ENCODE peak calls at places on chromosomes 16 and 17, in four cellular contexts. A, V, I and D are unnamed samples.

GRCh38 chr17:77271421-77271820 is 130.7 kb downstream of the SEC14L1 start:
- DNase-seq in I (no peak), A (no peak), V (no peak), D (no peak)

GRCh38 chr17:30095507-30096244 is 20.9 kb upstream of the NSRP1 start:
- DNase-seq in A (no peak), V (no peak), I (no peak), D (no peak)

GRCh38 chr16:75252946-75253911 is 1.8 kb upstream of the BCAR1 start:
- DNase-seq in I (no peak), A (no peak), V (peak; percentile 23), D (peak; percentile 95)

GRCh38 chr17:17913695-17914332 is 58.4 kb downstream of the TOM1L2 start:
- DNase-seq in A (no peak), V (peak; percentile 79), I (peak; percentile 49), D (peak; percentile 64)

GRCh38 chr17:63516910-63517824 is 6.0 kb upstream of the KCNH6 start:
- DNase-seq in I (no peak), V (no peak), A (no peak), D (no peak)

GRCh38 chr17:17837380-17837821 is 615 bp upstream of the SREBF1 start:
- DNase-seq in A (no peak), I (peak; percentile 56), V (peak; percentile 58), D (no peak)

GRCh38 chr16:53457670-53458069 is 23.4 kb downstream of the RBL2 start:
- DNase-seq in V (no peak), A (peak; percentile 86), I (no peak), D (no peak)

GRCh38 chr16:8194795-8195194 is 395.5 kb downstream of the TMEM114 start:
- DNase-seq in A (no peak), I (no peak), V (no peak), D (peak; percentile 17)

GRCh38 chr16:65312071-65312470 is 190.2 kb upstream of the CDH11 start:
- DNase-seq in V (no peak), A (no peak), I (no peak), D (no peak)

GRCh38 chr16:17556276-17557052 is 85.7 kb upstream of the XYLT1 start:
- DNase-seq in I (no peak), A (no peak), V (no peak), D (peak; percentile 60)

GRCh38 chr16:73053038-73053378 is 5.1 kb upstream of the ZFHX3 start:
- DNase-seq in A (no peak), I (no peak), V (no peak), D (peak; percentile 65)

GRCh38 chr16:66150691-66151090 is 215.8 kb upstream of the CDH5 start:
- DNase-seq in I (no peak), V (no peak), A (no peak), D (no peak)

GRCh38 chr17:7707858-7708750 is 3.1 kb downstream of the EFNB3 start:
- DNase-seq in V (no peak), I (no peak), A (no peak), D (peak; percentile 18)

GRCh38 chr17:40541873-40542561 is 23.3 kb downstream of the CCR7 start:
- DNase-seq in I (peak; percentile 40), A (no peak), V (peak; percentile 83), D (no peak)

GRCh38 chr17:79706931-79707382 is 23.8 kb upstream of the ENPP7 start:
- DNase-seq in A (no peak), I (no peak), V (no peak), D (no peak)

GRCh38 chr17:16215002-16215272 is 397 bp downstream of the NCOR1 start:
- DNase-seq in I (peak; percentile 63), A (peak; percentile 32), V (peak; percentile 55), D (peak; percentile 84)

GRCh38 chr17:77001487-77001886 is 133.3 kb downstream of the MGAT5B start:
- DNase-seq in A (no peak), I (no peak), V (no peak), D (no peak)

GRCh38 chr16:19520861-19521331 is 1.0 kb downstream of the GDE1 start:
- DNase-seq in I (peak; percentile 18), V (no peak), A (no peak), D (no peak)

GRCh38 chr17:79565606-79566250 is 45.1 kb downstream of the RBFOX3 start:
- DNase-seq in I (no peak), A (no peak), V (no peak), D (no peak)

GRCh38 chr17:75767881-75768280 is 2.9 kb upstream of the GALK1 start:
- DNase-seq in I (no peak), V (no peak), A (no peak), D (no peak)

GRCh38 chr16:83955218-83956130 is 2.4 kb downstream of the OSGIN1 start:
- DNase-seq in A (no peak), I (peak; percentile 43), V (no peak), D (no peak)

GRCh38 chr17:73667184-73667959 is 23.1 kb upstream of the SDK2 start:
- DNase-seq in I (no peak), V (no peak), A (no peak), D (no peak)

GRCh38 chr17:43020789-43021738 is 1.1 kb downstream of the VAT1 start:
- DNase-seq in A (peak; percentile 39), V (peak; percentile 77), I (peak; percentile 55), D (peak; percentile 93)

GRCh38 chr17:74592087-74592990 is at the start of gene CD300LD:
- DNase-seq in I (no peak), V (no peak), A (no peak), D (no peak)

GRCh38 chr17:4939554-4939803 is 367 bp downstream of the SLC25A11 start:
- DNase-seq in I (no peak), V (peak; percentile 57), A (no peak), D (no peak)

GRCh38 chr17:4938069-4938491 is 1.8 kb downstream of the SLC25A11 start:
- DNase-seq in A (no peak), V (no peak), I (no peak), D (peak; percentile 36)

GRCh38 chr17:4939804-4940624 is at the start of the genes RNF167 and SLC25A11:
- DNase-seq in A (peak; percentile 97), I (peak; percentile 96), V (peak; percentile 95), D (peak; percentile 99)

GRCh38 chr17:4937553-4937952 is 2.3 kb downstream of the SLC25A11 start:
- DNase-seq in A (no peak), V (no peak), I (no peak), D (no peak)

DNA sequence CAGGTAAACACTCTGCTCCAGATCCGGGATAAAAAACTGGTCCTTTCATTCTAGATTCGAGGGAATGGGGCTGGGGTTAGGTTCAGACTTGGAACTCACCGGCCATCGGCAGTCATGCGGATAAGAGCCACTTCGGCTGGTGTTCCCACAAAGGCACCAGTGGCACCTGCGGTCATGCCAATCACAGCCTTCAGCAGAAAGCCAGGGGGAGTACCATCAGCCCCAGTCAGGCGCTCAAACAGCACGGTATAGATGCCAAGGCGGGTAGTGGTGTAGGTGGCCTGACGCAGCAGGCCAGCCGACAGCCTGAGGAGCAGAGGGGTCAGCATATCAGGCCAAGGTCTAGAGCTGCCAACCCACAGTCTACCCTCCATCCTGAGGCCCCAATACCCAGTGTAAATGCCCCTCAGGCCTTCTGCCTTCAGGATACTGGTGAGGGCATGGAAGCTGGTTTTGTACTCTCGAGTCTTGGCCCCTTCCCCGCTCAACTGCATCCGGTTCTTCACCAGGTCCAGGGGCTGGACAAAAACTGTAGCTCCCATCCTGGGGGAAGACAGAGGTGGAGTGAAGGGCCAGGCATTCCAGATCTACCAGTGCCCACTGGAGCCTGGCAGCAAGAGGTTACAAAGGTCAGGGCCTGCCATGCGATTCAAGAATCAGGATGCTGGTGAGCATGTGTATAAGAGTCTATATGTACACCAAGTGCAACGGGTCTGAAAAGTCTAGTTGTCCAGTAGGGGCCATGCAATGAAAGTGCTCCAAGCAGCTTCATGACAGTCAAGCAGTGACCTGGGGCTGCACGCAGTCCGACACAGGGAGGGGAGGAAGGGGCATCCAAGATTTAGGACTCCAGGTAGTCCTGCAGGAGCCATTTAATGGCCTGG is 934 bp downstream of the SLC25A11 start:
- DNase-seq in I (no peak), A (no peak), V (no peak), D (peak; percentile 37)
- H3K27me3 ChIP-seq in I (no peaks in the 10 kb centered on the region), A (no peaks in the 10 kb centered on the region), V (no peaks in the 10 kb centered on the region), D (no peaks in the 10 kb centered on the region)

GRCh38 chr17:80883831-80884735 is 107.6 kb upstream of the CHMP6 start:
- DNase-seq in A (no peak), V (no peak), I (no peak), D (no peak)

GRCh38 chr17:80882926-80883685 is 108.5 kb upstream of the CHMP6 start:
- DNase-seq in A (no peak), V (no peak), I (no peak), D (no peak)

GRCh38 chr17:80881321-80881720 is 110.3 kb upstream of the CHMP6 start:
- DNase-seq in I (no peak), V (no peak), A (no peak), D (no peak)

GRCh38 chr17:80880650-80880989 is 111.0 kb upstream of the CHMP6 start:
- DNase-seq in A (no peak), V (no peak), I (no peak), D (no peak)

GRCh38 chr17:80882323-80882722 is 109.3 kb upstream of the CHMP6 start:
- DNase-seq in A (no peak), I (no peak), V (no peak), D (no peak)
- H3K27me3 ChIP-seq in A (no peaks in the 10 kb centered on the region), I (no peaks in the 10 kb centered on the region), V (no peaks in the 10 kb centered on the region), D (no peaks in the 10 kb centered on the region)

DNA sequence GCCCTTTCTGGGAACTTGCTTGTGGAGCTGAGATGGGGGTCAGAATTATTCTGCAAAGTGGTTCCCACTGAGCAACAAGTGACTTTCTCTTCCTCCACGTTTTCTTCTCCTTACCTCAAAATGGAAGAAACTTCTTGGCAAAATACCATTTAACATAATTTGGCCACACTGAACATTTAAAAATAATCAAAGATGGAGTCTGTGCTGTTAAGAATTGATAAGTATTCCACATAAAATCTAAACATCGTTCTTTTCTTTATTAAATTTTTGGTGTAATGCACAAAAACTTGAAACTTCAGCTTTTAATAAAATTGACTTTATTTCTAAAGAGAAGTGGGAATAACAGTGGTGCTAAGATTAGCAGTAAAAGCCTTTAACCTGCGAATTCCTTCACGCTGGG is 164.0 kb downstream of the PRKCA start:
- DNase-seq in I (no peak), V (no peak), A (no peak), D (no peak)
- H3K27me3 ChIP-seq in I (no peaks in the 10 kb centered on the region), V (no peaks in the 10 kb centered on the region), A (no peaks in the 10 kb centered on the region), D (no peaks in the 10 kb centered on the region)

DNA sequence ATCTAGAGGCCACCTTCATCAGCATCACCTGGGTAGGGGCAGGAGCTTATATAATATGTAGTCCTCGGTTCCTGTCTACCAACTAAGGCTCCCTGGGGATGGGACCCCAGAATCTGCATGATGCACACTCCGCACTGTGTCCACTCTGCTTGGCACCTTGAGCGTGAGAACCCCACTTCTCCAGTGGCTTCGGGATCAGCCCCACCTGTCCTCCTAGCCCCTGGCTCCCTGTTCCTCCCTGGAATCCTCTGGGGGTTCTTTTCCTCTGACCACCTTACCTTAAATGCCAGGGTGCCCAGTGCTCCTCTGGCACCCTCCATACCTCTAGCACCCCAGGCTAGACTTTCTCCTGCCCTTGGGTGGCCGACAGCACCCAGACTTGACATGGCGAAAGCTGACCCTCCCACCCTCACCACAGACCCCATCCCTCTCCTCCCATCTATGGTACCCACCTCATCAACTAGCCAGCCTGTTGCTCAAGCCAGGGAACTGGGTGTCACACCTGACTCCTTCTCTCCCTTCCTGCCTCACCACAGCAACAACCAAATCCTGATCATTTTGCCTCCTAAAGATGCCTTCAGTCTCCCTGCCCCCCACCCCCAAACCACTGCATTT is 2.8 kb upstream of the NXPH3 start:
- DNase-seq in V (no peak), I (no peak), A (no peak), D (no peak)
- H3K27me3 ChIP-seq in V (no peaks in the 10 kb centered on the region), I (no peaks in the 10 kb centered on the region), A (peaks cover 25% of the 10 kb centered on the region), D (peaks cover 33% of the 10 kb centered on the region)

GRCh38 chr16:58077796-58078195 is 51.4 kb downstream of the CFAP20 start:
- DNase-seq in V (no peak), I (no peak), A (no peak), D (no peak)
- H3K27me3 ChIP-seq in V (no peaks in the 10 kb centered on the region), I (no peaks in the 10 kb centered on the region), A (no peaks in the 10 kb centered on the region), D (no peaks in the 10 kb centered on the region)

GRCh38 chr16:55678061-55678935 is 22.5 kb downstream of the SLC6A2 start:
- DNase-seq in I (no peak), V (no peak), A (no peak), D (no peak)
- H3K27me3 ChIP-seq in I (no peaks in the 10 kb centered on the region), V (no peaks in the 10 kb centered on the region), A (no peaks in the 10 kb centered on the region), D (no peaks in the 10 kb centered on the region)